ENCODE peak calls at places on chromosomes 5 and 9, in four cellular contexts. One of them, this sample, is unnamed.

GRCh38 chr5:140219068-140219971 is 44.3 kb downstream of the CYSTM1 start:
- DNase-seq in GF-D8: no peak
- DNase-seq in iris pigment epithelial cell: no peak
- DNase-seq in NCI-H510A: no peak
- DNase-seq in this sample: no peak

GRCh38 chr9:21395778-21396717 is 10.8 kb upstream of the IFNA2 start:
- DNase-seq in GF-D8: no peak
- DNase-seq in NCI-H510A: no peak
- DNase-seq in iris pigment epithelial cell: peak; percentile 13
- DNase-seq in this sample: peak; percentile 13

GRCh38 chr5:33299621-33300208 is 141.1 kb upstream of the TARS1 start:
- DNase-seq in NCI-H510A: no peak
- DNase-seq in iris pigment epithelial cell: peak; percentile 75
- DNase-seq in GF-D8: no peak
- DNase-seq in this sample: peak; percentile 84

GRCh38 chr9:34547960-34548603 is 25.3 kb upstream of the ENHO start:
- DNase-seq in GF-D8: no peak
- DNase-seq in NCI-H510A: no peak
- DNase-seq in iris pigment epithelial cell: peak; percentile 53
- DNase-seq in this sample: peak; percentile 43

GRCh38 chr9:94101169-94101853 is 17.0 kb downstream of the PTPDC1 start:
- DNase-seq in iris pigment epithelial cell: no peak
- DNase-seq in NCI-H510A: no peak
- DNase-seq in GF-D8: no peak
- DNase-seq in this sample: no peak

GRCh38 chr5:118793652-118794051 is 194.7 kb downstream of the DTWD2 start:
- DNase-seq in NCI-H510A: no peak
- DNase-seq in iris pigment epithelial cell: no peak
- DNase-seq in GF-D8: no peak
- DNase-seq in this sample: no peak

GRCh38 chr5:54021413-54022155 is 288.8 kb downstream of the ARL15 start:
- DNase-seq in iris pigment epithelial cell: peak; percentile 77
- DNase-seq in NCI-H510A: no peak
- DNase-seq in GF-D8: no peak
- DNase-seq in this sample: peak; percentile 8

GRCh38 chr5:172854451-172854871 is 20.4 kb downstream of the ERGIC1 start:
- DNase-seq in NCI-H510A: no peak
- DNase-seq in iris pigment epithelial cell: no peak
- DNase-seq in GF-D8: no peak
- DNase-seq in this sample: peak; percentile 64

GRCh38 chr9:2567922-2568321 is 53.7 kb upstream of the VLDLR start:
- DNase-seq in NCI-H510A: no peak
- DNase-seq in iris pigment epithelial cell: no peak
- DNase-seq in GF-D8: no peak
- DNase-seq in this sample: peak; percentile 49

GRCh38 chr9:129550199-129550839 is 70.6 kb downstream of the C9orf50 start:
- DNase-seq in iris pigment epithelial cell: peak; percentile 88
- DNase-seq in NCI-H510A: no peak
- DNase-seq in GF-D8: no peak
- DNase-seq in this sample: peak; percentile 32

GRCh38 chr5:10009802-10010201 is 239.9 kb downstream of the ATPSCKMT start:
- DNase-seq in GF-D8: no peak
- DNase-seq in iris pigment epithelial cell: no peak
- DNase-seq in NCI-H510A: no peak
- DNase-seq in this sample: no peak

GRCh38 chr9:97758334-97758916 is 61.3 kb upstream of the XPA start:
- DNase-seq in NCI-H510A: no peak
- DNase-seq in iris pigment epithelial cell: no peak
- DNase-seq in GF-D8: no peak
- DNase-seq in this sample: no peak

GRCh38 chr5:125262782-125263181 is 516.3 kb upstream of the ZNF608 start:
- DNase-seq in iris pigment epithelial cell: peak; percentile 31
- DNase-seq in NCI-H510A: no peak
- DNase-seq in GF-D8: no peak
- DNase-seq in this sample: no peak

GRCh38 chr9:114384836-114385411 is 2.9 kb downstream of the AKNA start:
- DNase-seq in GF-D8: no peak
- DNase-seq in iris pigment epithelial cell: no peak
- DNase-seq in NCI-H510A: no peak
- DNase-seq in this sample: no peak

GRCh38 chr5:59158637-59159391 is 575.9 kb downstream of the RAB3C start:
- DNase-seq in GF-D8: no peak
- DNase-seq in iris pigment epithelial cell: no peak
- DNase-seq in NCI-H510A: no peak
- DNase-seq in this sample: no peak

GRCh38 chr9:95138474-95138873 is 179.0 kb downstream of the FANCC start:
- DNase-seq in GF-D8: no peak
- DNase-seq in NCI-H510A: peak; percentile 89
- DNase-seq in iris pigment epithelial cell: no peak
- DNase-seq in this sample: peak; percentile 32

GRCh38 chr9:122122468-122122867 is 29.4 kb upstream of the TTLL11 start:
- DNase-seq in NCI-H510A: no peak
- DNase-seq in iris pigment epithelial cell: no peak
- DNase-seq in GF-D8: no peak
- DNase-seq in this sample: no peak

GRCh38 chr9:36665921-36666429 is 93.3 kb downstream of the MELK start:
- DNase-seq in NCI-H510A: no peak
- DNase-seq in GF-D8: peak; percentile 29
- DNase-seq in iris pigment epithelial cell: peak; percentile 51
- DNase-seq in this sample: peak; percentile 6

GRCh38 chr9:88534456-88535225 is at the start of gene NXNL2:
- DNase-seq in NCI-H510A: no peak
- DNase-seq in iris pigment epithelial cell: peak; percentile 91
- DNase-seq in GF-D8: no peak
- DNase-seq in this sample: peak; percentile 75

GRCh38 chr9:131854906-131855504 is 115.1 kb upstream of the RAPGEF1 start:
- DNase-seq in NCI-H510A: no peak
- DNase-seq in GF-D8: no peak
- DNase-seq in iris pigment epithelial cell: peak; percentile 39
- DNase-seq in this sample: no peak

GRCh38 chr5:133867851-133868545 is 100.4 kb downstream of the C5orf15 start:
- DNase-seq in GF-D8: no peak
- DNase-seq in iris pigment epithelial cell: no peak
- DNase-seq in NCI-H510A: no peak
- DNase-seq in this sample: no peak

GRCh38 chr9:101738566-101739183 is at the start of gene GRIN3A:
- DNase-seq in iris pigment epithelial cell: no peak
- DNase-seq in NCI-H510A: peak; percentile 53
- DNase-seq in GF-D8: no peak
- DNase-seq in this sample: no peak

GRCh38 chr5:102048940-102049339 is 247.1 kb downstream of the SLCO4C1 start:
- DNase-seq in iris pigment epithelial cell: peak; percentile 12
- DNase-seq in NCI-H510A: peak; percentile 24
- DNase-seq in GF-D8: no peak
- DNase-seq in this sample: no peak

GRCh38 chr5:144369001-144369400 is 198.3 kb downstream of the KCTD16 start:
- DNase-seq in GF-D8: no peak
- DNase-seq in iris pigment epithelial cell: no peak
- DNase-seq in NCI-H510A: no peak
- DNase-seq in this sample: no peak

GRCh38 chr5:175162036-175162435 is 281.9 kb downstream of the DRD1 start:
- DNase-seq in GF-D8: no peak
- DNase-seq in NCI-H510A: peak; percentile 46
- DNase-seq in iris pigment epithelial cell: no peak
- DNase-seq in this sample: no peak

GRCh38 chr9:112971415-112971814 is 40.6 kb downstream of the ZNF883 start:
- DNase-seq in iris pigment epithelial cell: peak; percentile 26
- DNase-seq in NCI-H510A: no peak
- DNase-seq in GF-D8: no peak
- DNase-seq in this sample: peak; percentile 19

GRCh38 chr5:156888520-156888919 is 38.4 kb downstream of the PPP1R2B start:
- DNase-seq in NCI-H510A: no peak
- DNase-seq in GF-D8: no peak
- DNase-seq in iris pigment epithelial cell: no peak
- DNase-seq in this sample: no peak

GRCh38 chr5:84382363-84383295 is 2.1 kb downstream of the EDIL3 start:
- DNase-seq in GF-D8: no peak
- DNase-seq in NCI-H510A: peak; percentile 56
- DNase-seq in iris pigment epithelial cell: peak; percentile 72
- DNase-seq in this sample: peak; percentile 76

GRCh38 chr9:70021026-70021571 is 22.5 kb upstream of the MAMDC2 start:
- DNase-seq in NCI-H510A: no peak
- DNase-seq in iris pigment epithelial cell: peak; percentile 92
- DNase-seq in GF-D8: no peak
- DNase-seq in this sample: peak; percentile 92

GRCh38 chr5:39521945-39522590 is 97.3 kb upstream of the DAB2 start:
- DNase-seq in GF-D8: no peak
- DNase-seq in iris pigment epithelial cell: no peak
- DNase-seq in NCI-H510A: no peak
- DNase-seq in this sample: peak; percentile 51

GRCh38 chr5:16413461-16413860 is 52.1 kb downstream of the ZNF622 start:
- DNase-seq in NCI-H510A: no peak
- DNase-seq in GF-D8: no peak
- DNase-seq in iris pigment epithelial cell: no peak
- DNase-seq in this sample: no peak

GRCh38 chr9:124392855-124393460 is 22.3 kb downstream of the PSMB7 start:
- DNase-seq in NCI-H510A: peak; percentile 52
- DNase-seq in iris pigment epithelial cell: peak; percentile 90
- DNase-seq in GF-D8: peak; percentile 32
- DNase-seq in this sample: peak; percentile 97

GRCh38 chr5:43041131-43041668 is 1.1 kb upstream of the ANXA2R start:
- DNase-seq in iris pigment epithelial cell: peak; percentile 92
- DNase-seq in GF-D8: no peak
- DNase-seq in NCI-H510A: no peak
- DNase-seq in this sample: no peak

GRCh38 chr5:59773286-59773685 is 120.2 kb downstream of the PDE4D start:
- DNase-seq in GF-D8: no peak
- DNase-seq in iris pigment epithelial cell: peak; percentile 65
- DNase-seq in NCI-H510A: no peak
- DNase-seq in this sample: no peak

GRCh38 chr5:11681796-11682195 is 222.4 kb downstream of the CTNND2 start:
- DNase-seq in iris pigment epithelial cell: no peak
- DNase-seq in NCI-H510A: no peak
- DNase-seq in GF-D8: no peak
- DNase-seq in this sample: no peak

GRCh38 chr5:37638897-37639296 is 200.9 kb downstream of the GDNF start:
- DNase-seq in NCI-H510A: no peak
- DNase-seq in GF-D8: no peak
- DNase-seq in iris pigment epithelial cell: peak; percentile 38
- DNase-seq in this sample: peak; percentile 16

GRCh38 chr5:127959152-127959764 is 124.3 kb upstream of the SLC12A2 start:
- DNase-seq in GF-D8: no peak
- DNase-seq in NCI-H510A: peak; percentile 4
- DNase-seq in iris pigment epithelial cell: peak; percentile 92
- DNase-seq in this sample: peak; percentile 82

GRCh38 chr5:59264641-59265245 is 628.8 kb downstream of the PDE4D start:
- DNase-seq in GF-D8: no peak
- DNase-seq in NCI-H510A: no peak
- DNase-seq in iris pigment epithelial cell: peak; percentile 57
- DNase-seq in this sample: peak; percentile 7

GRCh38 chr5:179840321-179840720 is 18.3 kb downstream of the MRNIP start:
- DNase-seq in iris pigment epithelial cell: no peak
- DNase-seq in NCI-H510A: no peak
- DNase-seq in GF-D8: no peak
- DNase-seq in this sample: no peak

GRCh38 chr5:180389252-180390101 is 36.3 kb upstream of the GFPT2 start:
- DNase-seq in GF-D8: no peak
- DNase-seq in NCI-H510A: no peak
- DNase-seq in iris pigment epithelial cell: peak; percentile 10
- DNase-seq in this sample: no peak

This sample was measured in LHCN-M2.